ENCODE peak calls at places on chromosomes 5 and 9, in eight cellular contexts. S is left ventricle myocardium inferior, K is heart right ventricle, D is IMR-90, N is HCT116, Y is ovary, A is lower lobe of right lung, C is psoas muscle. Q is an unnamed sample.

GRCh38 chr5:43661102-43661501 is 58.1 kb downstream of the NNT start:
- DNase-seq in D (peak; percentile 59), C (no peak), A (no peak), Y (peak; percentile 21), N (peak; percentile 35), K (no peak), S (no peak), Q (peak; percentile 49)

GRCh38 chr9:18935521-18935920 is 97.5 kb downstream of the SAXO1 start:
- DNase-seq in K (no peak), D (peak; percentile 57), A (no peak), S (no peak), C (no peak), N (no peak), Y (no peak), Q (peak; percentile 54)

GRCh38 chr5:151251001-151251551 is 1.9 kb upstream of the GM2A start:
- DNase-seq in C (no peak), S (no peak), K (no peak), Y (no peak), A (no peak), D (no peak), N (no peak), Q (no peak)

GRCh38 chr5:66134407-66134843 is 9.7 kb upstream of the SREK1 start:
- DNase-seq in S (no peak), K (no peak), Y (no peak), C (no peak), D (peak; percentile 9), N (no peak), A (no peak), Q (no peak)

GRCh38 chr9:23717505-23717904 is 108.5 kb downstream of the ELAVL2 start:
- DNase-seq in Y (no peak), S (no peak), D (no peak), C (no peak), A (no peak), K (no peak), N (no peak), Q (no peak)

GRCh38 chr9:120579139-120579749 is 723 bp downstream of the CDK5RAP2 start:
- DNase-seq in D (no peak), Y (no peak), K (no peak), A (no peak), N (no peak), S (no peak), C (no peak), Q (no peak)

GRCh38 chr5:178429541-178430186 is 160.5 kb downstream of the COL23A1 start:
- DNase-seq in A (peak; percentile 26), N (no peak), S (no peak), D (no peak), C (no peak), K (no peak), Y (no peak), Q (no peak)

GRCh38 chr5:157671592-157672330 is 428 bp downstream of the C5orf52 start:
- DNase-seq in N (no peak), S (no peak), A (no peak), C (no peak), K (peak; percentile 14), D (no peak), Y (no peak), Q (no peak)

GRCh38 chr9:122158202-122158601 is 1.4 kb downstream of the NDUFA8 start:
- DNase-seq in K (no peak), N (peak; percentile 70), A (no peak), S (no peak), D (peak; percentile 43), C (no peak), Y (no peak), Q (peak; percentile 58)

GRCh38 chr9:134065720-134066419 is 2.0 kb downstream of the BRD3 start:
- DNase-seq in D (peak; percentile 66), N (no peak), A (peak; percentile 71), K (no peak), Y (peak; percentile 30), S (no peak), C (no peak), Q (peak; percentile 44)

GRCh38 chr9:136352682-136353081 is 10.9 kb downstream of the DNLZ start:
- DNase-seq in Y (no peak), S (no peak), A (peak; percentile 68), D (no peak), C (no peak), N (no peak), K (no peak), Q (no peak)

GRCh38 chr9:114906922-114907571 is 23.3 kb downstream of the TNFSF8 start:
- DNase-seq in Y (no peak), C (no peak), N (peak; percentile 38), S (no peak), K (no peak), D (peak; percentile 61), A (no peak), Q (no peak)

GRCh38 chr5:113634957-113635356 is 121.5 kb downstream of the YTHDC2 start:
- DNase-seq in N (no peak), K (no peak), S (no peak), D (no peak), C (no peak), A (no peak), Y (no peak), Q (no peak)

GRCh38 chr9:127963359-127964064 is 17.3 kb downstream of the EEIG1 start:
- DNase-seq in A (no peak), S (no peak), K (no peak), N (no peak), Y (peak; percentile 87), C (no peak), D (no peak), Q (no peak)
- H3K27ac ChIP-seq in A (peak overlapping the region; percentile 41), S (peak overlapping the region; percentile 91), K (peak overlapping the region; percentile 93), N (peak overlapping the region; percentile 32), Y (peak overlapping the region; percentile 48), C (peak overlapping the region; percentile 14), D (no peak overlapping the region), Q (no peak overlapping the region)

GRCh38 chr5:155263381-155263780 is 249.8 kb downstream of the KIF4B start:
- DNase-seq in D (no peak), K (no peak), S (no peak), N (no peak), A (no peak), Y (no peak), C (no peak), Q (no peak)

GRCh38 chr5:155259648-155260047 is 246.1 kb downstream of the KIF4B start:
- DNase-seq in C (no peak), A (no peak), D (no peak), S (no peak), K (no peak), N (no peak), Y (no peak), Q (no peak)

GRCh38 chr5:155264809-155265208 is 251.3 kb downstream of the KIF4B start:
- DNase-seq in Y (no peak), C (no peak), A (no peak), N (no peak), S (no peak), K (no peak), D (no peak), Q (no peak)

GRCh38 chr5:155258139-155258538 is 244.6 kb downstream of the KIF4B start:
- DNase-seq in D (no peak), N (no peak), S (no peak), C (no peak), A (no peak), Y (peak; percentile 55), K (no peak), Q (no peak)

DNA sequence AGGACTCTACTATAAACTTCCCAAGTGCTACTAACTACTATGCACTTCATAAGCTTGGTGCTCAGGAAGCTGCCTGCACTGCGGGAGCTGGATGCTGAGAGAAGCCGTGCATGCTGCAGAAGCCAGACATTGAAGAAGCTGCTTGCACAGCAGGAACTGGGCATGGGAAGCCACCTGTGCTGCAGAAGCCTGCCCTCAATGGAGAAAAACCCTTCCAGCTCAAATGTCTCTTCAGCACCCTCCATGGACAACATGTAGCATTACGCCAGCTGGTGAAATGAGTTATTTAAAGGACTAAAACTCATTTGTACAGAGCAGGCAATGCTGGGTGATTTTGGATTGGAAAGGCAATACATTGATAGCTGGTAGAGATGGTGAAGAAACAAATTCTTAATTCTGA is 247.2 kb downstream of the KIF4B start:
- DNase-seq in Y (no peak), C (no peak), A (no peak), S (no peak), K (no peak), D (no peak), N (peak; percentile 6), Q (no peak)
- TF ChIP-seq CTCF in Y (no peak), C (no peak), A (no peak), S (peak; percentile 39), K (no peak), D (no peak), N (peak; percentile 24), Q (no peak)

GRCh38 chr5:81232449-81233079 is 558 bp upstream of the CKMT2 start:
- DNase-seq in D (no peak), Y (peak; percentile 79), K (peak; percentile 76), S (peak; percentile 85), C (peak; percentile 84), A (no peak), N (no peak), Q (no peak)

GRCh38 chr5:81235287-81236072 is 2.4 kb downstream of the CKMT2 start:
- DNase-seq in S (peak; percentile 55), Y (peak; percentile 77), C (peak; percentile 36), D (no peak), A (no peak), K (peak; percentile 29), N (no peak), Q (no peak)

GRCh38 chr5:81234801-81235200 is 1.7 kb downstream of the CKMT2 start:
- DNase-seq in K (peak; percentile 39), C (no peak), S (peak; percentile 54), D (no peak), Y (peak; percentile 29), A (no peak), N (no peak), Q (no peak)

GRCh38 chr5:81234299-81234698 is 1.2 kb downstream of the CKMT2 start:
- DNase-seq in N (no peak), Y (no peak), K (no peak), S (no peak), D (no peak), A (no peak), C (no peak), Q (no peak)

GRCh38 chr5:81233080-81233634 is at the start of gene CKMT2:
- DNase-seq in D (no peak), N (no peak), A (peak; percentile 81), C (peak; percentile 90), K (peak; percentile 88), S (peak; percentile 91), Y (peak; percentile 94), Q (peak; percentile 23)
- H3K27ac ChIP-seq in D (no peak within 1 kb of the TSS), N (no peak within 1 kb of the TSS), A (peak within 1 kb of the TSS; percentile 11), C (peak within 1 kb of the TSS; percentile 98), K (peak within 1 kb of the TSS; percentile 95), S (peak within 1 kb of the TSS; percentile 97), Y (peak within 1 kb of the TSS; percentile 73), Q (no peak within 1 kb of the TSS)

DNA sequence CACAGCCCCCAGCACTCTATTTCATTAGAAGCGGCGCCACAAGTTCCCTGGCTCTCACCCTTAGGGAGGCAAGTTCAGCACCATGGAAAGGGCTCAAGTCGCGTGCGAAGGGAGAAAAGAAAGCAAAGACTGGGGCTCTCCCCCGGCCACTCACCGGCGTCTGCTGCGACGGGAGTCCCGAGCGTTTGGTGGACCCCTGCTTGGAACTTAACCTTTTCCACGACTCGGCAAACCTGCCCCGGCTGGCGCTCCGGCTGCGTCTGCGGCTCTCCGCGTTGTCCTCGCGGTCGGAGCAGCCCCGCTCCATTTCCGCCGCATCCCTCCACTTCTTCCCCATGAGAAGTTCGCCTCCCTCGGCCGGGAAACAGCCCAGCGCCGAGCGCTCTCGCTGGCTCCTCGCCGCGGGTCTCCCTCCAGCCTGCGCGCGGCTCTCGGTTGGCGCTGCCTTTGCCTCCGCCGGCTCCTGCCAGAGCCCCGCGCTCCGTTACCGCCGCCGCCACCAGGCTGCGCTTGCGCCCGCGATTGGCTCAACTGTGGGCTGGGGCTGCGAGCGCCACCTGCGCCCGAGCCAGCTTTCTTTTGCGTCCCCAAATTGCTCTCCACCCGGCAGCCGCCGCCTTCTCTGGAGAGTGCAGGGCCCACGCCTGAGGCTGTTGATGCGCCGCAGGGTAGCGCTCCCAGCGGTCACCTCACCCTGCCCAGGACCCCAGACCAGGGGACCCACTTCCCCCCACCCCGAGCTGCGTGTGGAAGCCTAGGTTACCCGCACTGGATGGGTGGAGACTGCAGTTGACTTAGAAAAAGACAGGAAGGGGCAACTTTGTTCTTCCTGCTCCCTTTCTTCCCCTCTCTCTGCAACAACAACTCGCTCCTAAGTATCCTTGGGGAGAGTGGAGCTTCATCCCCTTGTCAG is 321.6 kb downstream of the CEMIP2 start:
- DNase-seq in N (no peak), K (peak; percentile 14), S (no peak), Y (no peak), D (peak; percentile 46), C (peak; percentile 12), A (peak; percentile 49), Q (peak; percentile 48)
- TF ChIP-seq CTCF in N (no peak), K (no peak), S (no peak), Y (no peak), D (no peak), C (no peak), A (no peak), Q (peak; percentile 11)